ENCODE peak calls at places on chromosomes 4 and X, in seven cellular contexts. V, Q, D, K, U, J and O are unnamed samples.

GRCh38 chr4:78002260-78002659 is 54.9 kb upstream of the FRAS1 start:
- DNase-seq in D (no peak), U (no peak), J (no peak), K (peak), V (no peak), Q (no peak), O (no peak)

GRCh38 chrX:131942045-131942444 is 81.1 kb upstream of the STK26 start:
- DNase-seq in K (no peak), J (no peak), Q (no peak), V (no peak), D (no peak), U (no peak), O (no peak)

GRCh38 chrX:134571831-134572230 is 86.4 kb downstream of the PLAC1 start:
- DNase-seq in U (no peak), J (no peak), K (no peak), D (no peak), V (no peak), Q (no peak), O (no peak)

GRCh38 chrX:20361890-20362262 is 95.2 kb upstream of the RPS6KA3 start:
- DNase-seq in K (peak), U (no peak), J (no peak), Q (no peak), D (no peak), V (no peak), O (peak)

GRCh38 chrX:153634832-153635231 is 12.2 kb upstream of the DUSP9 start:
- DNase-seq in D (no peak), K (no peak), Q (peak), J (no peak), V (no peak), U (no peak), O (no peak)

GRCh38 chr4:82746705-82747567 is 51.7 kb downstream of the SCD5 start:
- DNase-seq in K (peak), U (no peak), J (no peak), D (no peak), V (no peak), Q (no peak), O (peak)

GRCh38 chr4:5146248-5146647 is 95.0 kb downstream of the STK32B start:
- DNase-seq in D (no peak), Q (no peak), U (no peak), J (no peak), V (no peak), K (no peak), O (no peak)

GRCh38 chrX:106802063-106802387 is 448 bp upstream of the TBC1D8B start:
- DNase-seq in J (no peak), Q (no peak), K (peak), U (no peak), D (no peak), V (no peak), O (no peak)

GRCh38 chr4:24533364-24533763 is 51.0 kb downstream of the DHX15 start:
- DNase-seq in K (no peak), D (no peak), V (no peak), Q (no peak), U (no peak), J (no peak), O (no peak)

GRCh38 chrX:34341258-34341657 is 209.1 kb upstream of the FAM47A start:
- DNase-seq in D (no peak), J (no peak), K (no peak), U (no peak), V (no peak), Q (no peak), O (peak)

DNA sequence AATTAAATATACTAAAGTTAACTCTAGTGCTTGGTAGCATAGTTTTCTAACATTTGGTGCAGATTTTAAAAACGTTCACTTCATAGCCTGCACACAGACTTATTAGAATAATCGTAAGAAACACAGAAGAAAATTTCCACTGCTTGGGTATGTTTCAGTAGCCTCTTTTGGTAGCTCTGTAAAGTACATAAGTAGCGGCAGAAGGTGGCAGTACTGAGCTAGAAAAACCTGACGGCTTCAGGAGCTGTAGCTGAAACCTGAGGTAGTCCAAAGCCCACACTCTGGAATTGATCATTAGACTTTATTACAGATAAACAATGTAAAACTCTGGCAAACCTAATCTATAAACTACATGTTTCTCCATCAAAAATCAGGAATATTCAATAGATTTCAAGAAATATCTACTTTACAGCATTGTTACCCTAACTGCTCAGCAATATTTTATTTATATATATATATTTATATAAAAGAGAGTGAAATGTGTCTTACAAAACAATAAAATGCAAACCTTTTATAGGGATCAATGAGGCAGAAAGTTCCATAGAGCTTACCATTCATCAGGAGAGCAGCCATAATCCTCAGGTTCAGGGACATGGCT is 88.2 kb downstream of the ATP8A1 start:
- DNase-seq in D (peak), K (peak), Q (peak), J (peak), V (peak), U (peak), O (peak)
- TF ChIP-seq JUND in D (no peak), K (no peak), Q (no peak), J (no peak), V (no peak), U (no peak), O (no peak)

DNA sequence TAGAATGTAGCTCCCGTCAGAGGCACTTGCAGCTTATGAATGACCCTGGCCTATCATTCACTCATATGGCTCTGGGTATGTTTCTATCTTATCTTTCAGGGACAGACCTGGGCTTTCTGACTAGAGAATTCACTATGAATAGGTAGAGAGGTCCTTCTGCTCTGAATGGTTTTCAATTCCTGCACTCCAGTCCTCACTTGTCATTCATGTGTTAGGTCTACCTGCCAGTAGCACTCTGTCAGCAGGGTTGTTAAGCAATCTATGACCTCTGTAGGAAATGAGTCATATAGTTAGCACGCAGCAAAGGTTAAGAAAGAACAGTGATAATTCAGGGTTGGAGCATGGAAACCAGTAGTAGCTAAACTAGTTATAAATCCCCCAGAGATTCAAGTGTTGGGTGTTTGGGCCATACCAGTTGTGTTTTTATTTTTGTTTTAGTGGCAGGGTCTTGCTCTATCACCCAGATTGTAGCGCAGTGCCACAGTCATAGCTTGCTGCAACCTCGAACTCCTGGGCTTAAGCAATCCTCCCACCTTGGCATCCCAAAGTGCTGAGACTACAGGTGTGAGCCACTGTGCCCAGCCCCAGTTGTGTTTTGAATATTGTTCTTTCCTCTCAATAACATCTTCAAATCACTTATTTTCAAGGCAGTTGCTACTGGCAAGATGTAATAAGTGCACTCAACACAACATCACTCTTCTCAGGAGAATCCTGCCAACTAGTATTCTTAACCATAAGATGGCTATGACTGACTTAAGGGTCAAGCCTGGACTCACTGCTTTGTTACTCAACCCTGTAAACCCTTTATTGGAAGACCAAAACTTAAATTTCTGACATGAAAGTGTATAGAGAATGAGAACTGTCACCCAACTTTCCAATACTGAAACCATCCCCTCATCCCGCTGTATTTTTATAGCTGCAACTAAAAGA is 25.1 kb downstream of the ARL13A start:
- DNase-seq in D (peak), Q (no peak), J (peak), K (peak), V (no peak), U (peak), O (no peak)
- TF ChIP-seq JUND in D (peak), Q (no peak), J (no peak), K (peak), V (no peak), U (peak), O (no peak)

DNA sequence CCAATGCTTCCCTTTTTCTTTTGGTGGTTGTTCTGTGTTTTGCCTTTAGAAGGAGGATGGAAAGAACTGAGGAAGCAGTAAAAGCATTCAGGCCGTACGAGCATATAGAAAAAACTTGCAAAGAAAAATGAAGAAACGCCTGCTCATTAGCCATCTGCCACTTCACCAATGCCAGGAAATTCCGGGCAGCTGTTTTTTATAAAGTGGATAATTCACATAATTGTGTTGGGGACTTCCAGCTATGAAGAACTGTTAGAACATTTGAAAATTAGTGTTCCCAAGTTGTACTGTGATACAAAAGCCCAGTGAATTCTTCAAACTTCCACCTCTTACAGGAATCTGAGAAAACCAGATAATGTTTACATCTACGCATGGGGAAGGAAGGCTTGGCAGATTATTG is 11.7 kb downstream of the RELL1 start:
- DNase-seq in Q (no peak), D (no peak), U (no peak), K (no peak), V (no peak), J (no peak), O (no peak)
- TF ChIP-seq JUND in Q (no peak), D (no peak), U (no peak), K (no peak), V (no peak), J (no peak), O (no peak)

DNA sequence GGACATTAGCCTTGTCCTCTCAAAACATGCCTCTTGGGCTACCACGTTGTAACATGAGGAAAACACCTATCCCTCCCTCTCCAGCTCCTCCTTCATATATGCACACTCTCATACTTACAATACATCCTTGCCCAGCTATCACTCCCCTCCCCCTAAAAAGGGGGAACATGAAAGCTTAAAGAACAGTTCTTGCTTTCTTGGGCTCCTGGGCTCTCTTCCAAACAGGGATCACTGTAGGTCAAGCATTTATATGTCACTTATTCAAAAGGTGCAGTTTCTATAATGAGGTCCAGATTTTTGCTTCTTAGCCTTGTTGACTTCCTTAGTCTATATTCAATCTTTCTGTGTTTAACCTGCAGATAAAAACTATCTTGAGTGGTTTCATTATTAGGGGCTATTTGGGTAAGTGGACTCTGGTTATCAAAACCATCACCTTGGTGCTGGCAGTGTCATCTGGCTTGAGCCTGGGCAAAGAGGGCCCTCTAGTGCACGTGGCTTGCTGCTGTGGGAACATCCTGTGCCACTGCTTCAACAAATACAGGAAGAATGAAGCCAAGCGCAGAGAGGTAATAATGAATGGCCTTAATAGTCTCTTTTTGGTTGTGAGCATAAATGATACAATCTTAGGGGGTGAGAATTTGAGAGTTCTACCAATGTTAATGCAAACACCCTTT is 119.4 kb downstream of the AKAP4 start:
- DNase-seq in K (peak), J (no peak), V (peak), Q (peak), U (no peak), D (no peak), O (peak)
- TF ChIP-seq JUND in K (no peak), J (no peak), V (no peak), Q (no peak), U (no peak), D (no peak), O (no peak)

DNA sequence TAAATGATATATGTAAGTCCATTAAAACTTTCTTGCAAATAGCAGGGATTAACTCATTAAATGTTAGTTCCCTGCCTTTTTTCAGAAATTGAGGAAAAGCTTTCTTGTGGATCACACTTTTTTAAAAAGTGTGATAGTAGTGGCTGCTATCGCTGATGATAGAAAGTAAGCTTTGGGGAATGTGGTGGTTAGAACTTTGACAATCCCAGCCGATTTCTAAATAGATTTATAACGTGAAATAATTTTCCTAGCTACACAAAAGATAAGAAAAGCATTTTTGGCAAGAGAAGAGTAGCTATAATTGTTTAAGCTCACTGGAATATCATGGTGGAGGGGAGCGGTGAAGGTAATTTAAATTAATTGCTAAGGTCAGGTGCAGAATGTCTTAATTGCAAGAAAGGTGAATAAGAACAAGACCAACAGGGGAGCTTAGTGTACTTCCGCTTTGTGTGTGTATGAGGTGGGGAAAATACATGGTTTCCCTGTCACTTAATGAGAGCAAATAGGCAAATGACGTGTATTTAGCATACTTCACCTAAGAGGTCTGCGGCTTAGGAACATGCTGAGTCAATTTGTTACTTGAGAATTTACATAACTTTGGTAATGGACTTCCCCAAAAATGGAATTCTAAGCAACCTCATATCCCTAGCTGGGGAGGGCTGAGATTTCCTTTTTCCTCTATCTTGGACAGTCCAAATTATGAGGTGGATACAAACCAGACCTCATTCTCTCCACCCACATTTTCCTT is 11.7 kb upstream of the IL21 start:
- DNase-seq in V (no peak), U (no peak), Q (no peak), D (no peak), K (no peak), J (peak), O (no peak)
- TF ChIP-seq JUND in V (no peak), U (no peak), Q (no peak), D (no peak), K (no peak), J (no peak), O (no peak)

GRCh38 chrX:115018040-115018647 is 728 bp upstream of the IL13RA2 start:
- DNase-seq in D (no peak), V (no peak), U (no peak), Q (no peak), J (no peak), K (no peak), O (peak)
- TF ChIP-seq JUND in D (no peak), V (no peak), U (no peak), Q (no peak), J (no peak), K (no peak), O (no peak)

GRCh38 chr4:3235030-3235345 is 14.0 kb upstream of the MSANTD1 start:
- DNase-seq in Q (no peak), J (no peak), U (no peak), V (no peak), D (no peak), K (no peak), O (no peak)

GRCh38 chr4:3237266-3237665 is 11.7 kb upstream of the MSANTD1 start:
- DNase-seq in U (no peak), D (no peak), K (no peak), V (no peak), Q (no peak), J (no peak), O (no peak)

GRCh38 chr4:3237711-3238560 is 11.0 kb upstream of the MSANTD1 start:
- DNase-seq in D (no peak), Q (no peak), U (no peak), K (no peak), J (no peak), V (no peak), O (no peak)

GRCh38 chr4:3235581-3235980 is 13.4 kb upstream of the MSANTD1 start:
- DNase-seq in K (no peak), J (no peak), U (no peak), Q (no peak), V (no peak), D (no peak), O (no peak)

GRCh38 chr4:3236326-3236878 is 12.6 kb upstream of the MSANTD1 start:
- DNase-seq in V (no peak), Q (no peak), K (no peak), J (no peak), D (no peak), U (no peak), O (no peak)
- TF ChIP-seq JUND in V (no peak), Q (no peak), K (no peak), J (no peak), D (no peak), U (no peak), O (no peak)

GRCh38 chrX:124190440-124190839 is 142.0 kb upstream of the TEX13D start:
- DNase-seq in Q (no peak), K (peak), D (no peak), U (no peak), V (no peak), J (no peak), O (no peak)

GRCh38 chrX:124194209-124194608 is 138.3 kb upstream of the TEX13D start:
- DNase-seq in K (no peak), J (no peak), Q (no peak), U (no peak), D (no peak), V (no peak), O (no peak)

DNA sequence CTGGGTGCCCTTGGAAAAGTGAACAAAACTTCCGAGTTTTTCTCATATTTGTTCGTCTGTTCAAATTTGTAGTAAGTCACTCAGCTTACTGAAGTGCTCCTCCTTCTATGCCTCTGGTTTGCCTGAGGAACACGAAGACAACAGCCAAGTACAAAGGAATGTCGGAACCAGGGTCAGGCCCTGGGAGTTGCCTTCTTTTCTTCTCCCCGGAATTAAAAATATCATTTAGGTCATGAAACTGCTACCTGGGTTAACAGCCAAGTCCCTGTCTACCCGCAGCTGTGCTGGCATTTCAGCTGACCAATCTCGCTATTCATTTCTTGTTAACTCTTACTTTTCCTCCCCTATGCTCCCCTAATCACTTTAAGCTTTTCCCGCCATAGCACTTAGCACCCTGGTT is 137.6 kb upstream of the TEX13D start:
- DNase-seq in K (no peak), V (no peak), J (no peak), D (no peak), U (no peak), Q (no peak), O (no peak)
- TF ChIP-seq JUND in K (no peak), V (no peak), J (no peak), D (no peak), U (no peak), Q (no peak), O (no peak)